ENCODE peak calls at places on chromosomes 1 and 21, in six cellular contexts. One of them, this sample, is unnamed.

GRCh38 chr21:41846033-41846317 is 33.2 kb downstream of the PRDM15 start:
- DNase-seq in omental fat pad: no peak
- DNase-seq in CD4-positive, CD25-positive, alpha-beta regulatory T cell: no peak
- DNase-seq in GM12891: no peak
- DNase-seq in CD4-positive, alpha-beta memory T cell: no peak
- DNase-seq in stimulated activated CD8-positive, alpha-beta memory T cell treated with anti-CD3 and anti-CD28 coated beads, Interleukin-4, amount 100 ng/mL, for 24 hours: no peak
- DNase-seq in this sample: no peak

GRCh38 chr21:27677547-27677946 is 710.7 kb upstream of the ADAMTS5 start:
- DNase-seq in omental fat pad: no peak
- DNase-seq in CD4-positive, CD25-positive, alpha-beta regulatory T cell: no peak
- DNase-seq in GM12891: no peak
- DNase-seq in CD4-positive, alpha-beta memory T cell: no peak
- DNase-seq in stimulated activated CD8-positive, alpha-beta memory T cell treated with anti-CD3 and anti-CD28 coated beads, Interleukin-4, amount 100 ng/mL, for 24 hours: no peak
- DNase-seq in this sample: no peak

GRCh38 chr1:76865696-76866291 is 1.5 kb upstream of the ST6GALNAC5 start:
- DNase-seq in omental fat pad: no peak
- DNase-seq in CD4-positive, CD25-positive, alpha-beta regulatory T cell: no peak
- DNase-seq in GM12891: no peak
- DNase-seq in CD4-positive, alpha-beta memory T cell: no peak
- DNase-seq in stimulated activated CD8-positive, alpha-beta memory T cell treated with anti-CD3 and anti-CD28 coated beads, Interleukin-4, amount 100 ng/mL, for 24 hours: no peak
- DNase-seq in this sample: no peak

GRCh38 chr21:14438204-14438603 is 55.3 kb upstream of the HSPA13 start:
- DNase-seq in omental fat pad: no peak
- DNase-seq in CD4-positive, CD25-positive, alpha-beta regulatory T cell: no peak
- DNase-seq in GM12891: no peak
- DNase-seq in CD4-positive, alpha-beta memory T cell: no peak
- DNase-seq in stimulated activated CD8-positive, alpha-beta memory T cell treated with anti-CD3 and anti-CD28 coated beads, Interleukin-4, amount 100 ng/mL, for 24 hours: no peak
- DNase-seq in this sample: no peak

GRCh38 chr1:111110197-111110899 is 29.5 kb downstream of the DRAM2 start:
- DNase-seq in omental fat pad: no peak
- DNase-seq in CD4-positive, CD25-positive, alpha-beta regulatory T cell: no peak
- DNase-seq in GM12891: no peak
- DNase-seq in CD4-positive, alpha-beta memory T cell: no peak
- DNase-seq in stimulated activated CD8-positive, alpha-beta memory T cell treated with anti-CD3 and anti-CD28 coated beads, Interleukin-4, amount 100 ng/mL, for 24 hours: no peak
- DNase-seq in this sample: no peak

GRCh38 chr1:43451701-43452532 is 1.8 kb downstream of the HYI start:
- DNase-seq in omental fat pad: no peak
- DNase-seq in CD4-positive, CD25-positive, alpha-beta regulatory T cell: no peak
- DNase-seq in GM12891: no peak
- DNase-seq in CD4-positive, alpha-beta memory T cell: no peak
- DNase-seq in stimulated activated CD8-positive, alpha-beta memory T cell treated with anti-CD3 and anti-CD28 coated beads, Interleukin-4, amount 100 ng/mL, for 24 hours: no peak
- DNase-seq in this sample: no peak

GRCh38 chr1:35717911-35718476 is 690 bp downstream of the C1orf216 start:
- DNase-seq in omental fat pad: no peak
- DNase-seq in CD4-positive, CD25-positive, alpha-beta regulatory T cell: no peak
- DNase-seq in GM12891: no peak
- DNase-seq in CD4-positive, alpha-beta memory T cell: no peak
- DNase-seq in stimulated activated CD8-positive, alpha-beta memory T cell treated with anti-CD3 and anti-CD28 coated beads, Interleukin-4, amount 100 ng/mL, for 24 hours: no peak
- DNase-seq in this sample: no peak

GRCh38 chr1:57131701-57132394 is 166.0 kb upstream of the C8B start:
- DNase-seq in omental fat pad: no peak
- DNase-seq in CD4-positive, CD25-positive, alpha-beta regulatory T cell: no peak
- DNase-seq in GM12891: no peak
- DNase-seq in CD4-positive, alpha-beta memory T cell: no peak
- DNase-seq in stimulated activated CD8-positive, alpha-beta memory T cell treated with anti-CD3 and anti-CD28 coated beads, Interleukin-4, amount 100 ng/mL, for 24 hours: no peak
- DNase-seq in this sample: no peak

GRCh38 chr1:226875641-226876295 is 5.4 kb downstream of the PSEN2 start:
- DNase-seq in omental fat pad: no peak
- DNase-seq in CD4-positive, CD25-positive, alpha-beta regulatory T cell: no peak
- DNase-seq in GM12891: no peak
- DNase-seq in CD4-positive, alpha-beta memory T cell: no peak
- DNase-seq in stimulated activated CD8-positive, alpha-beta memory T cell treated with anti-CD3 and anti-CD28 coated beads, Interleukin-4, amount 100 ng/mL, for 24 hours: no peak
- DNase-seq in this sample: no peak

GRCh38 chr1:58745086-58745485 is 38.8 kb downstream of the JUN start:
- DNase-seq in omental fat pad: no peak
- DNase-seq in CD4-positive, CD25-positive, alpha-beta regulatory T cell: no peak
- DNase-seq in GM12891: no peak
- DNase-seq in CD4-positive, alpha-beta memory T cell: no peak
- DNase-seq in stimulated activated CD8-positive, alpha-beta memory T cell treated with anti-CD3 and anti-CD28 coated beads, Interleukin-4, amount 100 ng/mL, for 24 hours: no peak
- DNase-seq in this sample: no peak

GRCh38 chr1:172002725-172003345 is 161.5 kb downstream of the DNM3 start:
- DNase-seq in omental fat pad: no peak
- DNase-seq in CD4-positive, CD25-positive, alpha-beta regulatory T cell: peak
- DNase-seq in GM12891: no peak
- DNase-seq in CD4-positive, alpha-beta memory T cell: peak
- DNase-seq in stimulated activated CD8-positive, alpha-beta memory T cell treated with anti-CD3 and anti-CD28 coated beads, Interleukin-4, amount 100 ng/mL, for 24 hours: no peak
- DNase-seq in this sample: no peak